ENCODE peak calls at places on chromosome 19, in seven cellular contexts. T, H, C, A, M, J and N are unnamed samples.

GRCh38 chr19:50710094-50710493 is 9.5 kb downstream of the SHANK1 start:
- DNase-seq in H (no peak), T (no peak), C (no peak), A (no peak), M (no peak), J (no peak), N (no peak)

GRCh38 chr19:3518231-3518630 is 12.1 kb downstream of the FZR1 start:
- DNase-seq in M (no peak), C (no peak), H (no peak), J (no peak), A (no peak), T (no peak), N (no peak)

GRCh38 chr19:48619692-48620565 is 623 bp downstream of the SPHK2 start:
- DNase-seq in J (no peak), C (no peak), A (no peak), M (no peak), H (no peak), T (no peak), N (no peak)

GRCh38 chr19:1133471-1133929 is 29.7 kb downstream of the GPX4 start:
- DNase-seq in M (peak; percentile 79), C (peak; percentile 34), J (peak; percentile 80), T (peak; percentile 74), H (peak; percentile 42), A (peak; percentile 80), N (no peak)

GRCh38 chr19:23437901-23438300 is 42.6 kb upstream of the ZNF91 start:
- DNase-seq in H (no peak), M (no peak), C (no peak), T (no peak), J (no peak), A (no peak), N (no peak)

GRCh38 chr19:42032428-42032827 is 37.6 kb downstream of the GRIK5 start:
- DNase-seq in H (peak; percentile 47), C (no peak), A (no peak), T (peak; percentile 37), J (peak; percentile 51), M (no peak), N (no peak)

GRCh38 chr19:38932425-38933179 is 1.9 kb downstream of the MRPS12 start:
- DNase-seq in C (peak; percentile 26), M (no peak), J (no peak), A (no peak), H (no peak), T (peak; percentile 44), N (peak; percentile 63)

GRCh38 chr19:8526345-8527062 is 12.5 kb upstream of the ZNF414 start:
- DNase-seq in H (peak; percentile 89), M (no peak), C (peak; percentile 75), J (peak; percentile 97), T (peak; percentile 95), A (peak; percentile 84), N (peak; percentile 87)

GRCh38 chr19:3278294-3278693 is 53.8 kb downstream of the CELF5 start:
- DNase-seq in A (no peak), M (no peak), T (no peak), H (no peak), C (no peak), J (no peak), N (no peak)

GRCh38 chr19:48665786-48666185 is 7.0 kb downstream of the NTN5 start:
- DNase-seq in M (no peak), T (no peak), J (no peak), A (no peak), C (no peak), H (no peak), N (no peak)

GRCh38 chr19:3304871-3305423 is 61.4 kb upstream of the NFIC start:
- DNase-seq in J (peak; percentile 92), C (peak; percentile 56), T (peak; percentile 81), A (peak; percentile 62), H (peak; percentile 67), M (peak; percentile 27), N (peak; percentile 58)

GRCh38 chr19:14271830-14272229 is 65.9 kb upstream of the ADGRL1 start:
- DNase-seq in J (no peak), M (no peak), C (no peak), H (no peak), T (no peak), A (peak; percentile 9), N (no peak)

GRCh38 chr19:48543121-48543710 is 8.8 kb upstream of the SULT2B1 start:
- DNase-seq in H (no peak), T (no peak), M (no peak), J (no peak), A (no peak), C (peak; percentile 53), N (no peak)

GRCh38 chr19:38213911-38214625 is 10.0 kb downstream of the DPF1 start:
- DNase-seq in A (no peak), C (no peak), J (no peak), H (no peak), T (no peak), M (peak; percentile 33), N (no peak)

GRCh38 chr19:35935911-35936737 is at the start of gene LRFN3:
- DNase-seq in C (peak; percentile 57), T (peak; percentile 81), J (peak; percentile 85), M (no peak), A (peak; percentile 62), H (peak; percentile 82), N (peak; percentile 21)
- TF ChIP-seq SP1 in C (peak; percentile 14), T (no peak), J (no peak), M (no peak), A (no peak), H (no peak), N (no peak)

DNA sequence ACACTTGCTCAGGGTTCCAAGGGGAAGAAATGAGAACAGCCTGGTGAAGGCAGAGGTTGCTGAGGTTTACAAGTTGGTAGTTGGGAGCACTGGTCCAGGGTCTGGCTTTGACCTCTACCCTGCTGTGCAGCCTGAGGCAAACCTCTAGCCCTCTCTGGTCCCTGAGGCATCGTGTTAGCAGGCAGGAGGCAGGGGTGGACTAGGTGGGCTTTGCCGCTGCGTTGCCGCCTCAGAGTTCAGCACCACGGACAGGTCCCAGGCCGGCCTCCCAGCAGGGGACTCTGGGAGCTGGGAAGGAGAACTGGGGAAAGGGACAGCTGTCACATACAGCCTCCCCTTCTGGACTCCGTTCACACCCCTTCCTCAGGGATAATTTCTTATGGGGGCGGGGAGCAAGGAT is 3.1 kb downstream of the NCAN start:
- DNase-seq in H (peak; percentile 74), T (peak; percentile 93), C (no peak), M (no peak), J (peak; percentile 100), A (peak; percentile 64), N (peak; percentile 30)
- TF ChIP-seq SP1 in H (no peak), T (peak; percentile 42), C (no peak), M (no peak), J (no peak), A (no peak), N (no peak)

DNA sequence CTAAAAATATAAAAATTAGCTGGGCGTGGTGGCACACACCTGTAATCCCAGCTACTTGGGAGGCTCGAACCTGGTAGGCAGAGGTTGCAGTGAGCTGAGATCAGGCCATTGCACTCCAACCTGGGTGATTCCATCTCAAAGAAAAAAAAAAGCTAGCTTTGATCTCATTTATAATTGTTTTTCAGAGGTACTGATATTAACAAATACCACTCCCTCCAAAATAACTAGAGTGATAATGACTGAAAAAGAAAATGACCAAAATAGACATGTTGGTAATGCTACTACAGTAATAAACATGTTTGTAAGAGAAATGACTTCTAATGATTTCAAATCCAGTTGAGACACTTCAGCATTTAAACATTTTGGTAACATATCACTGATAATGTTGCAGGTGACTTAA is 13.0 kb downstream of the PDCD5 start:
- DNase-seq in J (no peak), A (no peak), C (no peak), H (no peak), M (no peak), T (no peak), N (no peak)
- TF ChIP-seq SP1 in J (no peak), A (no peak), C (no peak), H (no peak), M (no peak), T (no peak), N (no peak)

GRCh38 chr19:16457195-16457953 is 14.4 kb downstream of the EPS15L1 start:
- DNase-seq in A (no peak), C (no peak), J (peak; percentile 54), T (peak; percentile 32), M (no peak), H (no peak), N (peak; percentile 24)
- TF ChIP-seq SP1 in A (no peak), C (no peak), J (no peak), T (no peak), M (no peak), H (no peak), N (no peak)